ENCODE peak calls at places on chromosomes 7 and 10, in ten cellular contexts. A, B, S, P, Z, W, H, C, M and L are unnamed samples.

GRCh38 chr7:42914726-42915045 is 2.8 kb upstream of the C7orf25 start:
- DNase-seq in A (no peak), B (no peak), S (no peak), P (no peak), Z (no peak), W (no peak), H (no peak), C (no peak), M (no peak), L (no peak)

GRCh38 chr10:8670461-8670860 is 616.0 kb downstream of the GATA3 start:
- DNase-seq in A (no peak), B (no peak), S (no peak), P (no peak), Z (no peak), W (no peak), H (no peak), C (no peak), M (no peak), L (no peak)

GRCh38 chr7:36315309-36315948 is 74.2 kb upstream of the ANLN start:
- DNase-seq in A (no peak), B (no peak), S (no peak), P (no peak), Z (no peak), W (peak), H (no peak), C (no peak), M (no peak), L (no peak)

GRCh38 chr10:124918906-124919305 is 23.0 kb upstream of the ZRANB1 start:
- DNase-seq in A (no peak), B (no peak), S (no peak), P (no peak), Z (no peak), W (no peak), H (no peak), C (no peak), M (peak), L (no peak)

GRCh38 chr10:43039629-43040481 is 37.0 kb upstream of the RET start:
- DNase-seq in A (no peak), B (no peak), S (no peak), P (no peak), Z (no peak), W (no peak), H (no peak), C (peak), M (no peak), L (no peak)

GRCh38 chr10:59894114-59894513 is 12.2 kb downstream of the CCDC6 start:
- DNase-seq in A (no peak), B (no peak), S (peak), P (peak), Z (no peak), W (no peak), H (no peak), C (peak), M (peak), L (no peak)

GRCh38 chr10:20170661-20171060 is 354.4 kb downstream of the PLXDC2 start:
- DNase-seq in A (no peak), B (no peak), S (no peak), P (no peak), Z (no peak), W (no peak), H (no peak), C (no peak), M (no peak), L (no peak)

GRCh38 chr7:45075871-45076796 is 12.6 kb downstream of the NACAD start:
- DNase-seq in A (no peak), B (no peak), S (no peak), P (no peak), Z (no peak), W (no peak), H (peak), C (no peak), M (no peak), L (no peak)

GRCh38 chr10:103574116-103575061 is 80.9 kb downstream of the NEURL1 start:
- DNase-seq in A (no peak), B (no peak), S (no peak), P (no peak), Z (no peak), W (no peak), H (no peak), C (no peak), M (no peak), L (no peak)

GRCh38 chr7:51090411-51090810 is 226.2 kb downstream of the COBL start:
- DNase-seq in A (no peak), B (peak), S (no peak), P (no peak), Z (no peak), W (no peak), H (no peak), C (peak), M (no peak), L (no peak)

GRCh38 chr7:74598558-74598957 is 59.0 kb upstream of the GTF2I start:
- DNase-seq in A (peak), B (no peak), S (no peak), P (peak), Z (no peak), W (no peak), H (no peak), C (peak), M (peak), L (no peak)

GRCh38 chr7:117672433-117672832 is 192.6 kb downstream of the CFTR start:
- DNase-seq in A (no peak), B (no peak), S (no peak), P (no peak), Z (no peak), W (no peak), H (no peak), C (no peak), M (no peak), L (no peak)

GRCh38 chr7:117674617-117675016 is 194.8 kb downstream of the CFTR start:
- DNase-seq in A (no peak), B (no peak), S (no peak), P (no peak), Z (no peak), W (no peak), H (no peak), C (no peak), M (no peak), L (no peak)

GRCh38 chr7:117675519-117676137 is 195.8 kb downstream of the CFTR start:
- DNase-seq in A (no peak), B (no peak), S (no peak), P (no peak), Z (no peak), W (no peak), H (no peak), C (no peak), M (no peak), L (no peak)

GRCh38 chr7:117673367-117673766 is 193.5 kb downstream of the CFTR start:
- DNase-seq in A (no peak), B (peak), S (no peak), P (peak), Z (peak), W (no peak), H (no peak), C (no peak), M (no peak), L (no peak)

DNA sequence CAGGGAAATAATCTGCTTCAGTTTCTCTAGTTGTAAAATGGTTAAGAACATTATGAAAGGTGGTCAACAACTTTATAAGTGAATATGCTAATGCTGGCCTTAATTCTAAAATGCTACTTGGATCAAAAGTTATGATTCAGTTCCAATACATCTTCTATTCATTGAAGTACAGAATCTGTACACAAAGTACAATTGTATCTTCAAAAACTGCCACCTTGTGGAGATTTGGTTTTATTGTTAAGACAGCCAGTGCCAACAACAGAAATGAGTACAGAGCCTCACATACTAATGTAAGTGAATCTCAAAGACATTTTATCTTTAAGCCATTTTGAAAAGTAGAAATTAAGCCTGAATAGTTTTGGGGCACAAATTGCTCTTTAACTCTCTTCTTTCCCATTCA is 194.0 kb downstream of the CFTR start:
- DNase-seq in A (no peak), B (no peak), S (no peak), P (peak), Z (no peak), W (peak), H (peak), C (peak), M (peak), L (no peak)
- TF ChIP-seq CTCF in A (peak), B (peak), S (no peak), P (peak), Z (no peak), W (peak), H (no peak), C (peak), M (peak), L (no peak)

GRCh38 chr7:25215694-25216335 is 12.5 kb downstream of the NPVF start:
- DNase-seq in A (no peak), B (no peak), S (no peak), P (no peak), Z (no peak), W (peak), H (no peak), C (no peak), M (no peak), L (no peak)
- TF ChIP-seq CTCF in A (no peak), B (no peak), S (no peak), P (no peak), Z (no peak), W (no peak), H (no peak), C (no peak), M (no peak), L (no peak)

GRCh38 chr7:157464971-157465481 is 128.2 kb downstream of the DNAJB6 start:
- DNase-seq in A (no peak), B (no peak), S (no peak), P (no peak), Z (no peak), W (no peak), H (no peak), C (no peak), M (no peak), L (no peak)

GRCh38 chr7:157468221-157469111 is 131.7 kb downstream of the DNAJB6 start:
- DNase-seq in A (no peak), B (no peak), S (no peak), P (no peak), Z (no peak), W (no peak), H (no peak), C (no peak), M (no peak), L (no peak)

GRCh38 chr7:157465597-157466348 is 129.0 kb downstream of the DNAJB6 start:
- DNase-seq in A (no peak), B (no peak), S (no peak), P (no peak), Z (no peak), W (no peak), H (no peak), C (peak), M (no peak), L (no peak)

GRCh38 chr7:157467496-157468212 is 130.8 kb downstream of the DNAJB6 start:
- DNase-seq in A (no peak), B (no peak), S (no peak), P (no peak), Z (no peak), W (no peak), H (no peak), C (no peak), M (no peak), L (no peak)

GRCh38 chr7:157466473-157467261 is 129.9 kb downstream of the DNAJB6 start:
- DNase-seq in A (no peak), B (peak), S (no peak), P (no peak), Z (no peak), W (no peak), H (no peak), C (no peak), M (no peak), L (no peak)
- TF ChIP-seq CTCF in A (no peak), B (peak), S (no peak), P (no peak), Z (no peak), W (no peak), H (no peak), C (no peak), M (no peak), L (no peak)

GRCh38 chr10:114403545-114404161 is 649 bp downstream of the AFAP1L2 start:
- DNase-seq in A (no peak), B (peak), S (peak), P (no peak), Z (peak), W (no peak), H (peak), C (no peak), M (no peak), L (peak)
- TF ChIP-seq CTCF in A (peak), B (peak), S (no peak), P (peak), Z (no peak), W (no peak), H (peak), C (no peak), M (no peak), L (no peak)

GRCh38 chr7:48035967-48036478 is 680 bp downstream of the C7orf57 start:
- DNase-seq in A (no peak), B (peak), S (peak), P (peak), Z (peak), W (no peak), H (no peak), C (peak), M (peak), L (peak)

GRCh38 chr7:48031111-48031510 is 2.2 kb upstream of the SUN3 start:
- DNase-seq in A (no peak), B (no peak), S (no peak), P (no peak), Z (no peak), W (no peak), H (no peak), C (no peak), M (no peak), L (no peak)

GRCh38 chr7:48033922-48034321 is 1.4 kb upstream of the C7orf57 start:
- DNase-seq in A (no peak), B (no peak), S (no peak), P (no peak), Z (no peak), W (no peak), H (no peak), C (peak), M (no peak), L (no peak)

GRCh38 chr7:48038815-48039496 is 3.6 kb downstream of the C7orf57 start:
- DNase-seq in A (no peak), B (no peak), S (no peak), P (no peak), Z (no peak), W (no peak), H (no peak), C (no peak), M (no peak), L (no peak)

DNA sequence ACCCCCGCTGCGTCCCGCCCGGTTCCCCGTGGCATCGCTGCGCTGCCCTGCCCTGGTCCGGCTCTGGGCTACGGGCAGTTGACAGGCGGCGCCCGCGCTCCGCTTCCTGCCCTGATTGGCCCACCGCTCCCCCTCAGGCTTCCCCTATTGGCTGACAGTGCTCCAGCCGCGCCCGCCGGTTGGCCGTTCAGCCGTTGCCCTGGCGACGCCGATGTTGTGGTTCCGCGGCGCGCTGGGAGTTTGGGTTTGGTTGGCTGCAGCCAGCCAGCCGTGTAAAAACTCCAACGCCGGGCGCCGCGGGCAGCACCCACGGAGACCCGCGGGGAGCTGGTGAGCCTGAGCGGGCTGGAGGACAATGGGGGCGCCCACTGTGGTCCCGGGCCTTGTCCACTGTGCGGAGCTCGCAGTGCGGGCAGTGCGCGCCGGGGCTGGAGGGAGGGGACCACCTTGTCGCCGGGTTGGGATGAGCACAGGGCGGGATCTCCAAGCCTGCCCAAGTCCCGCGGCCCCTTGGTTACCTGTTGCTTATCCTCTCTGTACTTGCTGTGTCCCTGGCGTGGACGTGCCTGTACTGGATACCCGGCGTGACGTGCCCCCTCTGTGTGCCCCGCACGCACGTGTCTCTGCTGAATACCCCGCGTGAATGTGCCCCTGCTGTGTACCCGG is at the start of gene C7orf57:
- DNase-seq in A (no peak), B (peak), S (peak), P (peak), Z (peak), W (peak), H (peak), C (peak), M (peak), L (peak)
- TF ChIP-seq CTCF in A (peak), B (peak), S (peak), P (no peak), Z (no peak), W (peak), H (no peak), C (no peak), M (peak), L (no peak)

DNA sequence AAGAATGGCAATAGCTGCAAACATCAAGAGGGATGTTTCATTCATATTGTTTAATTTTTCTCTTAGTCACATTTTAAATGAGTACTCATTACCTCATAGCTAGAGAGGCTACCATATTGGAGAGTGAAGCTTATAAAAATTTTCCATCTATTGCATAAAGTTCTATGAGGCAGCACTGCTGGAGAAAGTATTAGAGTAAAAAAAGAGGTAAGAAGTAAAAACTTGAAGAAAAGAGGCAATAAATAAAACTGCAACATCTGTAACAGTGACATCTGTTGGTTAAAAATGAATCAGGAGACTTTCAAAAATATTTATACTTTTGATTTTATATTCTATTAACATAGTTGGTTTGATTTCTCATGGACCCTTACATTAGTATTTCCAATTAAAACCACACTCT is 284.5 kb upstream of the SEMA3D start:
- DNase-seq in A (no peak), B (no peak), S (no peak), P (no peak), Z (no peak), W (no peak), H (no peak), C (no peak), M (no peak), L (no peak)
- TF ChIP-seq CTCF in A (no peak), B (no peak), S (no peak), P (no peak), Z (no peak), W (peak), H (no peak), C (no peak), M (no peak), L (no peak)

GRCh38 chr10:113475381-113475807 is 77.5 kb upstream of the HABP2 start:
- DNase-seq in A (peak), B (no peak), S (no peak), P (peak), Z (no peak), W (no peak), H (no peak), C (no peak), M (peak), L (no peak)
- TF ChIP-seq CTCF in A (peak), B (no peak), S (no peak), P (peak), Z (no peak), W (no peak), H (no peak), C (no peak), M (peak), L (no peak)

DNA sequence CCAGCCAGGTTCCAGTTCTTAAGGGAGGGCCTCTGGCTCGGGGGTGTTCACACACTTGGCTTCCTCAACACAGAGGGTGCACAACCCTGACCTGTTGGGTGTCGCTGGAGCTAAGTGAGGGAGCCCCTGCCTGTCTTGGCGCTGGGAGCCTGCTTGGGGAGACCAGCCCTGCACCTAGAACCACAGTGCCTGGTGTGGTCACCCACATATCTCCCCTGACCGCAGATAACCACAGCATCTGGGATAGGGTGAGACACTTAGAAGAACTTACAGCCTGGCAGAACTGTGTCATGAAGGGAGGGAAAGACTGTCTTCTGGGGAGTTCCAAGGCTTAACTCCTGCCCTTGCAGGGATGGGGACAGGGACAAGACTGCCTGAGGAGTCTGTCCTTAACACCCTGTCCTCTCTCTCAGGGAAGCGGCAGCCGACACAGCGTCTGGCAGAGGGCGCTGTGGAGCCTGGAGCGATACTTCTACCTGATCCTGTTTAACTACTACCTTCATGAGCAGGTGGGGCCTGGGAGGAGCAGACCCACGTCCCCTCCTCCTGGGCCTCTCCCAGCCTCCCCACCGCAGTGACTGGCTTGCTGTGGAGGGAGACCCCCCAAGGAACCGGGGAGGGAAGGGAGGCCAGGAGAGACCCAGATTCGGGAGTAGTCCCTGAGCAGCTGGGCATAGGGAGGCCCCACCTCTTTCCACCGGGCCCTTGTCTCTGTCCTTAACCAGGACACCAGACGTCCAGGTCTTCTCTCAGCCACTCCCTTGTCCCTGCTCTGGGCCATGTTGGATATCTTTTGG is 59.0 kb downstream of the PALD1 start:
- DNase-seq in A (no peak), B (peak), S (no peak), P (no peak), Z (peak), W (peak), H (no peak), C (no peak), M (no peak), L (peak)
- TF ChIP-seq CTCF in A (peak), B (peak), S (peak), P (peak), Z (no peak), W (peak), H (peak), C (peak), M (peak), L (peak)

GRCh38 chr7:48087349-48087748 is 1.7 kb upstream of the UPP1 start:
- DNase-seq in A (no peak), B (no peak), S (no peak), P (peak), Z (no peak), W (peak), H (no peak), C (peak), M (peak), L (peak)
- TF ChIP-seq CTCF in A (no peak), B (no peak), S (no peak), P (peak), Z (no peak), W (no peak), H (no peak), C (peak), M (peak), L (no peak)